ENCODE peak calls at places on chromosomes 13 and 19, in ten cellular contexts. S is ovary; X is neural crest cell; G is endothelial cell; Y is CD4-positive, alpha-beta T cell; R is activated naive CD8-positive, alpha-beta T cell treated with anti-CD3 and anti-CD28 coated beads, Interleukin-2, amount 10 ng/mL, durations not matched to agents 7 days and 5 days; C is GM13976; P is renal cortical epithelial cell; U is neural progenitor cell; D is IMR-90. V is an unnamed sample.

GRCh38 chr19:13099073-13099999 is 3.3 kb downstream of the LYL1 start:
- DNase-seq in P (no peak), U (peak; percentile 65), X (no peak), D (no peak), Y (peak; percentile 69), G (peak; percentile 61), C (peak; percentile 86), R (peak; percentile 80), S (no peak), V (no peak)

GRCh38 chr19:4977299-4978174 is 8.6 kb downstream of the KDM4B start:
- DNase-seq in Y (no peak), S (peak; percentile 66), P (peak; percentile 25), U (no peak), G (no peak), D (peak; percentile 95), C (no peak), R (no peak), X (no peak), V (no peak)

GRCh38 chr19:48715681-48716171 is 3.8 kb downstream of the MAMSTR start:
- DNase-seq in R (no peak), U (no peak), P (no peak), X (no peak), Y (no peak), G (no peak), D (no peak), C (no peak), S (peak; percentile 47), V (no peak)

GRCh38 chr13:51801631-51802099 is 2.3 kb downstream of the DHRS12 start:
- DNase-seq in P (peak; percentile 40), R (no peak), U (peak; percentile 92), S (no peak), Y (no peak), D (no peak), X (no peak), C (no peak), G (no peak), V (peak; percentile 75)

GRCh38 chr19:1117654-1118053 is 13.9 kb downstream of the GPX4 start:
- DNase-seq in Y (no peak), S (no peak), C (no peak), P (no peak), R (no peak), U (no peak), D (no peak), G (no peak), X (no peak), V (no peak)

GRCh38 chr13:74135306-74136088 is 1.3 kb upstream of the KLF12 start:
- DNase-seq in X (peak; percentile 71), G (peak; percentile 80), P (no peak), C (peak; percentile 85), Y (peak; percentile 37), S (peak; percentile 79), U (peak; percentile 93), D (peak; percentile 75), R (peak; percentile 85), V (no peak)

GRCh38 chr13:106534844-106535551 is 464 bp downstream of the EFNB2 start:
- DNase-seq in S (peak; percentile 13), C (peak; percentile 51), P (no peak), U (no peak), R (peak; percentile 49), G (peak; percentile 31), D (peak; percentile 16), X (no peak), Y (peak; percentile 19), V (no peak)

GRCh38 chr19:53333071-53333465 is 481 bp upstream of the ZNF845 start:
- DNase-seq in P (no peak), D (no peak), U (peak; percentile 76), Y (no peak), G (peak; percentile 62), R (no peak), X (peak; percentile 40), C (no peak), S (peak; percentile 44), V (no peak)

GRCh38 chr19:47491358-47492136 is 7.5 kb upstream of the KPTN start:
- DNase-seq in S (no peak), G (no peak), D (no peak), U (no peak), R (no peak), Y (no peak), X (no peak), P (no peak), C (no peak), V (no peak)

GRCh38 chr13:80307401-80307987 is 33.4 kb downstream of the SPRY2 start:
- DNase-seq in S (no peak), R (no peak), Y (no peak), P (no peak), D (no peak), U (no peak), X (no peak), G (no peak), C (no peak), V (no peak)

GRCh38 chr13:43682698-43683097 is 104.1 kb downstream of the ENOX1 start:
- DNase-seq in Y (no peak), S (no peak), X (no peak), R (no peak), P (no peak), U (no peak), C (no peak), D (no peak), G (no peak), V (no peak)

GRCh38 chr19:14147797-14148605 is 11.6 kb upstream of the ASF1B start:
- DNase-seq in D (peak; percentile 57), U (peak; percentile 86), P (peak; percentile 25), S (peak; percentile 70), R (peak; percentile 75), G (peak; percentile 80), C (peak; percentile 83), Y (peak; percentile 37), X (peak; percentile 65), V (peak; percentile 37)

GRCh38 chr13:107864543-107865460 is 350.5 kb downstream of the LIG4 start:
- DNase-seq in R (no peak), G (peak; percentile 58), Y (no peak), U (peak; percentile 90), C (peak; percentile 35), X (peak; percentile 72), P (peak; percentile 71), D (peak; percentile 86), S (no peak), V (no peak)

GRCh38 chr19:35755550-35756371 is 1.1 kb downstream of the HSPB6 start:
- DNase-seq in R (peak; percentile 70), D (peak; percentile 55), C (no peak), P (no peak), G (no peak), U (peak; percentile 47), X (no peak), S (peak; percentile 95), Y (peak; percentile 44), V (no peak)

GRCh38 chr19:45251452-45252354 is 632 bp downstream of the MARK4 start:
- DNase-seq in P (no peak), R (peak; percentile 59), D (no peak), X (peak; percentile 24), U (peak; percentile 74), S (peak; percentile 28), G (peak; percentile 55), C (peak; percentile 77), Y (no peak), V (no peak)

GRCh38 chr13:51324714-51325440 is 14.6 kb upstream of the SERPINE3 start:
- DNase-seq in D (no peak), S (no peak), U (peak; percentile 47), X (no peak), R (no peak), C (peak; percentile 39), Y (no peak), P (no peak), G (no peak), V (peak; percentile 52)

V was measured in hippocampal formation.